ENCODE peak calls at places on chromosomes 12 and 14, in seven cellular contexts. S is psoas muscle, W is omental fat pad, I is mucosa of descending colon, L is IMR-90, B is progenitor cell of endocrine pancreas, Y is left lung. J is an unnamed sample.

GRCh38 chr12:106114084-106115068 is 24.4 kb downstream of the NUAK1 start:
- DNase-seq in B (no peak), W (no peak), Y (no peak), S (no peak), L (peak), I (no peak), J (no peak)

GRCh38 chr14:77151918-77152588 is 10.5 kb upstream of the ZDHHC22 start:
- DNase-seq in S (no peak), B (no peak), I (no peak), W (no peak), Y (no peak), L (peak), J (no peak)

GRCh38 chr14:90785876-90786450 is 30.3 kb downstream of the TTC7B start:
- DNase-seq in Y (no peak), L (no peak), W (no peak), S (no peak), B (no peak), I (no peak), J (no peak)

GRCh38 chr14:19911114-19911513 is 9.3 kb upstream of the OR4K5 start:
- DNase-seq in L (no peak), Y (peak), S (no peak), B (no peak), W (no peak), I (no peak), J (no peak)

GRCh38 chr14:96309128-96309906 is 53.3 kb downstream of the BDKRB1 start:
- DNase-seq in Y (no peak), B (no peak), S (no peak), W (no peak), I (peak), L (no peak), J (no peak)

GRCh38 chr12:76368230-76368629 is 20.0 kb upstream of the BBS10 start:
- DNase-seq in I (no peak), W (no peak), L (no peak), Y (no peak), B (no peak), S (no peak), J (no peak)

GRCh38 chr12:84875241-84875640 is 37.4 kb downstream of the SLC6A15 start:
- DNase-seq in S (no peak), Y (no peak), B (no peak), W (no peak), I (no peak), L (no peak), J (no peak)

GRCh38 chr12:46300906-46301305 is 32.1 kb upstream of the SLC38A1 start:
- DNase-seq in L (peak), S (no peak), I (peak), B (no peak), W (no peak), Y (no peak), J (no peak)

GRCh38 chr12:28780960-28781359 is 368.1 kb upstream of the FAR2 start:
- DNase-seq in L (no peak), S (no peak), B (no peak), W (no peak), I (no peak), Y (no peak), J (no peak)

GRCh38 chr14:83478741-83479140 is 1945.1 kb upstream of the SEL1L start:
- DNase-seq in S (no peak), I (no peak), B (no peak), Y (no peak), W (no peak), L (peak), J (no peak)

GRCh38 chr14:21069388-21070082 is 569 bp upstream of the ARHGEF40 start:
- DNase-seq in B (no peak), W (no peak), S (peak), I (peak), L (peak), Y (peak), J (no peak)

GRCh38 chr12:111121840-111122239 is 201.5 kb upstream of the MYL2 start:
- DNase-seq in S (no peak), W (no peak), Y (no peak), I (no peak), L (no peak), B (no peak), J (no peak)

GRCh38 chr12:32847287-32847686 is 49.3 kb downstream of the PKP2 start:
- DNase-seq in S (no peak), Y (no peak), L (no peak), W (no peak), B (no peak), I (no peak), J (no peak)

GRCh38 chr12:27870939-27871338 is 90.9 kb upstream of the MANSC4 start:
- DNase-seq in B (no peak), Y (no peak), I (no peak), L (peak), W (no peak), S (no peak), J (no peak)

GRCh38 chr14:73633517-73634332 is 11.1 kb upstream of the DNAL1 start:
- DNase-seq in W (no peak), I (peak), S (peak), Y (peak), B (peak), L (peak), J (peak)

GRCh38 chr12:124381454-124382207 is 86.7 kb downstream of the RFLNA start:
- DNase-seq in I (peak), B (no peak), S (peak), Y (peak), L (peak), W (peak), J (no peak)

GRCh38 chr12:123916729-123917128 is 55.9 kb downstream of the CCDC92 start:
- DNase-seq in Y (no peak), B (no peak), W (no peak), S (no peak), I (no peak), L (peak), J (no peak)

DNA sequence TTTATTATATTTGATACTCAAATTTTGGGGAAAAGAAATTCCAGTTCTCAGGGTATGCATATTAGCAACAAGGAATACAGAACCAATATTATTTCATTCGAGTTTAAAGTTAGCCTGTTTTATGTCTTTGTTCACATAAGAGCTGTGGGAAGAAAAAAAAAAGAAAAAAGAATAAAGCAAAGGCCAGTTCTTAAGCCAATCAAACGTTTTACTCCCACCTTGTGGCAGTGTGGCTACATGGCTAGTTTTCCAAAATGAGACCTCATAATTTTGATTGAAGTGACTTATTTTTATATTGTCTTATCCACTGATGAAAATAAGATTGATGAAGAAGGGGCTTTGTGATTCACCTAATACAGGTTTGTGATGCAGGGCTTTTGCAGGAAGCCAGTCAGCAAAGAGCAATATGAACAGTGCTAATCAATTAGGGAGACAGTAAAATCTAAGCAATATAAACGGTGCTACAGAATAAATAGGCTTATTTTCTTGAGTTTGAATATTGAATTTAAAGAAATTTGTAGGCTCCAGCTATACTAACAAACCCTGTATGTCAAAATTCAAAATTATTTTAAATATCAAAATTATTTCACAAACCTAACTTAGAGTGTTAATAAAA is 624.1 kb upstream of the FOXG1 start:
- DNase-seq in B (no peak), Y (no peak), I (peak), S (no peak), W (no peak), L (no peak), J (no peak)
- TF ChIP-seq CTCF in B (peak), Y (no peak), I (no peak), S (no peak), W (no peak), L (no peak), J (peak)

DNA sequence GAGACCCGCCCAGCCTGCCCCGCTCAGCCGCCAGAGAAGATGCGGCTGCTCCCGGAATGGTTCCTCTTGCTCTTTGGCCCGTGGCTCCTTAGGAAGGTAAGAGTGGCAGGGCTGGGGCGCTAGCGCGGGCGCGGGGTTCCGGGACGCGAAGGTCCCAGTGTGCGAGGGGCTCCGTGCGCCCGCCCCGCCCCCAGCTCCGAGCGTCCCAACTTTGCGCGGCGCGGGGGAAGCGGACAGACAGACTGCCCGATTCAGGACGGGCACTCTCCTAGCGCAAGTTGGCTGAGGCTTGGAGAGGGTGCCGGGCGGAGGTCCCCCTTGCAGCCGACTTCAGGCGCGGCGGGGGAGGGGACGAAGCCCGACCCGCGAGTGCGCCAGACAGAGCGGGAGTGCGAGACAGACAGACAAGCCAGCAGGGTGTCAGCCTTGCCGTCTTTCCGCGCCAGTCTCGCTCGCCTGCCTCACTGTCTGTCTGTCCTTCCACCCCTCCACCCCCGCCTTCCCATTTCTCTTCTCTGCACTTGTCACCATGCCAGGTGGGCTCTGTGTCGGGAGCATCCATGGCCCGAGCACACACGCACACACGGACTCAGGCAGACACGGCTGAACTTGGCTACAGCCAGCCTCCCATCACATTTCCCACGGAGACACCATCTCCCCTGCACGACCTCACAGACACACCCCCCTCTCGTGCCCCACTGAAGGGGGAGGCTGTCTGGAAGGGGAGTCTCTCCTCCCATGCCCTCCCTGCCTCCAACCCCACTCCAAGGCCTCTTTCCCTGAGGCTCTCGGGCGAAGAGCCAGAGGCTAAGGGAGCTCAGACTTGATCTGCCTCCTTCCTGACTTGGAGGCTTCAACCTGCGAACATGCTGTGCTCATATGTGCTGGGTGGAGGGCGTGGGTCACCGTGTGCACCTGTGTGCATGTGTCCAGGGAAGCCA is 607 bp downstream of the NXPH4 start:
- DNase-seq in B (no peak), Y (no peak), L (no peak), S (no peak), W (no peak), I (no peak), J (no peak)
- TF ChIP-seq CTCF in B (no peak), Y (no peak), L (no peak), S (no peak), W (no peak), I (no peak), J (no peak)

GRCh38 chr12:57086951-57087688 is 1.8 kb upstream of the NAB2 start:
- DNase-seq in I (peak), B (peak), Y (peak), L (peak), W (peak), S (peak), J (peak)
- TF ChIP-seq CTCF in I (no peak), B (no peak), Y (no peak), L (no peak), W (no peak), S (no peak), J (no peak)

GRCh38 chr12:130932061-130932650 is 21.6 kb upstream of the ADGRD1 start:
- DNase-seq in S (no peak), W (no peak), B (no peak), Y (no peak), I (no peak), L (no peak), J (no peak)

GRCh38 chr12:130933269-130933995 is 20.3 kb upstream of the ADGRD1 start:
- DNase-seq in Y (peak), I (no peak), L (no peak), W (no peak), B (no peak), S (no peak), J (no peak)

GRCh38 chr12:130934753-130935152 is 19.0 kb upstream of the ADGRD1 start:
- DNase-seq in I (no peak), Y (no peak), B (no peak), L (no peak), W (no peak), S (no peak), J (no peak)

GRCh38 chr12:130938186-130938585 is 15.5 kb upstream of the ADGRD1 start:
- DNase-seq in I (no peak), L (no peak), B (no peak), Y (no peak), S (no peak), W (no peak), J (no peak)

DNA sequence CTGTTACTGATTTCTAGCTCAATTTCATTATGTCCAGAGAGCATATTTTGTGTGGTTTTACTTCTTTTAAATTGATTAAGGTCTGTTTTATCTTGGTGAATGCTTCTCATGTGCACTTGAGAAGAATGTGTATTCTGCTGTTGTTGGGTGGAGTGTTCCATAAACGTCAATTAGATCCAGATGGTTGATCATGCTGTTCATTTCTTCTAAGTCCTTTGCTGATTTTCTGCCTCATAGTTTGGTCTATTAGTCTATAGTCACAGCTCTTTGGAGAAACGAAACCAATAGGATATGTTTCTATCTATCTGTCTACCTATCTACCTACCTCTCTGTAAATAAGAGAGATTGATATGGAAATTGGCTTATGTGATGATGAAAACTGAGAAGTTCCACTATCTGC is 17.1 kb upstream of the ADGRD1 start:
- DNase-seq in L (no peak), I (no peak), W (no peak), S (no peak), Y (no peak), B (no peak), J (no peak)
- TF ChIP-seq CTCF in L (no peak), I (no peak), W (no peak), S (no peak), Y (no peak), B (no peak), J (no peak)

GRCh38 chr14:103296987-103297386 is 37.0 kb upstream of the EIF5 start:
- DNase-seq in Y (no peak), S (no peak), L (no peak), W (no peak), I (no peak), B (no peak), J (no peak)
- TF ChIP-seq CTCF in Y (no peak), S (no peak), L (no peak), W (no peak), I (no peak), B (peak), J (no peak)

GRCh38 chr14:69288956-69289705 is 29.2 kb downstream of the GALNT16 start:
- DNase-seq in L (no peak), S (no peak), I (no peak), Y (no peak), B (no peak), W (no peak), J (no peak)

GRCh38 chr14:69285661-69286255 is 25.8 kb downstream of the GALNT16 start:
- DNase-seq in Y (no peak), S (no peak), L (no peak), W (no peak), B (no peak), I (no peak), J (no peak)

GRCh38 chr14:69287096-69287991 is 27.4 kb downstream of the GALNT16 start:
- DNase-seq in Y (no peak), W (no peak), I (no peak), L (no peak), S (no peak), B (no peak), J (no peak)

GRCh38 chr14:69289811-69290520 is 30.0 kb downstream of the GALNT16 start:
- DNase-seq in S (no peak), W (no peak), I (no peak), B (no peak), L (no peak), Y (no peak), J (no peak)

DNA sequence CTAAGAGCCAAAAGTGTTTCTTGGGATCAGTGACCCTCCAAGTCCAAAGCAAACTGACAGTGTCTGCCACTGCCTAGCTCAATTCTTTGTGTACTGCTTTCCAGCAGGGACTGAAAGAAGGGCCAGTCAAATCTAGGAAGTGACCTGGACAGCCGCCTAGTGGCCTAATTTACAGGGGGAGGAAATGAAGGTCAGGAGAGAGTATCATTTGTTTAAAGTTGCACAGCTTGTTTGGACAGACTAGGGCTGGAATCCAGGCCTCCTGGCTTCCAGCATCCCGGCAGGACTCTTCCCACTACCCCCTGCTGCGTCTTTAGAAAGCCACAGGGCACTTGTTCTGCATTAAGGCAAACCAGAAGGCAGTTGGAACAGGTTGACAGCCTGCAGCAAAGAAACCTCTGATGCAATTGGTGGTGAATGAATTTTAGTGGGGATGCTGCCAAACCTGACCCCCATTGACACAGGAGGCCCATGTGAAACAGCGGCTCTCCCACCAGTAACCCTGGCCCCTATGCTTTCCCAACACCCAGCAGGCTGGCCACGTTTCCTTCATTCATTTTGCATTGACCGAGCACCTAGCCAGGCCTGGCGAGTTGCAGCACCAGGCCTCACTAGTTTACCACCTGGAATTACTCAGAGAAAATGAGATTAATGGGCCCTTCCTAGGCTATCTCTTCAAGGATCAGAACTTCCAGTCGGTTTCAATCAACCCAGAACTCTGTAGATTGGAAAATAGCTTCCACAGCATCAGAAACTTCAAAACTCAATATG is 28.2 kb downstream of the GALNT16 start:
- DNase-seq in L (peak), Y (no peak), I (peak), S (peak), W (no peak), B (no peak), J (no peak)
- TF ChIP-seq CTCF in L (peak), Y (no peak), I (no peak), S (no peak), W (no peak), B (peak), J (no peak)

DNA sequence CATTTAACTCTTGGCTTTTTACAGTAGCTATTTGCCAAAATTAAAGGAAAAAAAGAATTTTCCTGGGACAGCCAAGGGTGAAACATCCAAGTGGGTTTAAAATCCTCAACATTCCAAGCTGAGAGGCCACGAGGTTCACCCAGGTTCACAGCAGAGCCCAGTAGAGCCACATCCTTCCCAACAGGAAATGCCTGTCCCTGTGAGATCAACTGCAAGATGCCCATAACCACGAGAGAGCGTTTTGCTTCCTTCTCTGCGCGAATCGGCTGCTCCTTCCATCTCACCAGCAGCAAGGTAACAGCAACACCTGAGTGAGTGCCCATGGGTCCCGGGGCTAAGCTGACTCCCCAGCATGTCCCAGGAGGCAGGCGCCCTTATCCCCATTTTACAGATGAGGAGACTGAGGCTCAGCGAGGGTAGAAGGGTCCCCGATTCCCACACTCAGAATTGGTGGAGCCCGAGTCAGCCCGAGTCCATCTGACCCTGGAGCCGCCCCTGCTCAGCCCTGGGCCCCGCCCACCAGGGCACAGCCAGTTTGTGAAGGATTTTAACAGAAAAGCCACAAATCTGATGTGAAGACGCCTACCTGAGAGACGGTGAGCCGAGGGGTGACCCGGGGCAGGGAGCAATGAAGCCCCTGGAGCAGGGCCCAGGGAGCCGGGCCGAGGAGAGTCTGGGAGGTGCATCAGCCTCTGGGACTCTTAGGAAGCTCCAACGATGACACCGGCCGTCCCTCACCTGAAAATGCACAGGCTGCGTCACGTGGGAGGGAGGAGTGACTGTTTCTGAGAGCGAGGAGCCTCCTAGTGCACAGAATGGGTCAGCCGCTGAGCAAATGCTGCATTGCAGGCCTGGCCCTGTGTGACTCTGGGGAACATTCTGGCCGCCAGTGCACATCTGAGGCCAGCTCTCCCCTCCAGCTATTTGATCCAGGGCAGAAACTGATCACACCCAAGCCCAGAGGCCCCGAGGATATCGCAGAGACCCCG is 236.9 kb upstream of the SFSWAP start:
- DNase-seq in L (no peak), S (no peak), Y (peak), B (no peak), I (no peak), W (no peak), J (no peak)
- TF ChIP-seq CTCF in L (no peak), S (no peak), Y (no peak), B (no peak), I (no peak), W (no peak), J (no peak)